ENCODE peak calls at places on chromosomes 16 and 17, in five cellular contexts. One of them, this sample, is unnamed.

GRCh38 chr17:68368387-68368786 is 77.1 kb downstream of the ARSG start:
- DNase-seq in CD4-positive, CD25-positive, alpha-beta regulatory T cell: no peak
- DNase-seq in EL: no peak
- DNase-seq in activated naive CD8-positive, alpha-beta T cell treated with anti-CD3 and anti-CD28 coated beads, Interleukin-2, amount 50 U/mL, for 24 hours: no peak
- DNase-seq in psoas muscle: peak
- DNase-seq in this sample: no peak

GRCh38 chr17:2435181-2435741 is 34.4 kb upstream of the MNT start:
- DNase-seq in EL: no peak
- DNase-seq in psoas muscle: no peak
- DNase-seq in activated naive CD8-positive, alpha-beta T cell treated with anti-CD3 and anti-CD28 coated beads, Interleukin-2, amount 50 U/mL, for 24 hours: no peak
- DNase-seq in CD4-positive, CD25-positive, alpha-beta regulatory T cell: no peak
- DNase-seq in this sample: peak

GRCh38 chr17:65531508-65532431 is 29.7 kb downstream of the AXIN2 start:
- DNase-seq in activated naive CD8-positive, alpha-beta T cell treated with anti-CD3 and anti-CD28 coated beads, Interleukin-2, amount 50 U/mL, for 24 hours: no peak
- DNase-seq in psoas muscle: peak
- DNase-seq in CD4-positive, CD25-positive, alpha-beta regulatory T cell: no peak
- DNase-seq in EL: peak
- DNase-seq in this sample: no peak

GRCh38 chr17:11554042-11554441 is 44.2 kb upstream of the DNAH9 start:
- DNase-seq in CD4-positive, CD25-positive, alpha-beta regulatory T cell: no peak
- DNase-seq in EL: no peak
- DNase-seq in activated naive CD8-positive, alpha-beta T cell treated with anti-CD3 and anti-CD28 coated beads, Interleukin-2, amount 50 U/mL, for 24 hours: no peak
- DNase-seq in psoas muscle: no peak
- DNase-seq in this sample: no peak

GRCh38 chr16:68696514-68696913 is 40.6 kb upstream of the CDH1 start:
- DNase-seq in activated naive CD8-positive, alpha-beta T cell treated with anti-CD3 and anti-CD28 coated beads, Interleukin-2, amount 50 U/mL, for 24 hours: no peak
- DNase-seq in EL: no peak
- DNase-seq in CD4-positive, CD25-positive, alpha-beta regulatory T cell: no peak
- DNase-seq in psoas muscle: no peak
- DNase-seq in this sample: no peak

GRCh38 chr16:3599121-3599520 is 12.3 kb downstream of the SLX4 start:
- DNase-seq in CD4-positive, CD25-positive, alpha-beta regulatory T cell: no peak
- DNase-seq in EL: no peak
- DNase-seq in activated naive CD8-positive, alpha-beta T cell treated with anti-CD3 and anti-CD28 coated beads, Interleukin-2, amount 50 U/mL, for 24 hours: no peak
- DNase-seq in psoas muscle: no peak
- DNase-seq in this sample: no peak

GRCh38 chr17:49949634-49950033 is 19.4 kb upstream of the DLX4 start:
- DNase-seq in psoas muscle: no peak
- DNase-seq in EL: no peak
- DNase-seq in CD4-positive, CD25-positive, alpha-beta regulatory T cell: no peak
- DNase-seq in activated naive CD8-positive, alpha-beta T cell treated with anti-CD3 and anti-CD28 coated beads, Interleukin-2, amount 50 U/mL, for 24 hours: no peak
- DNase-seq in this sample: no peak

GRCh38 chr16:3961449-3961849 is 80.9 kb upstream of the CREBBP start:
- DNase-seq in CD4-positive, CD25-positive, alpha-beta regulatory T cell: no peak
- DNase-seq in EL: peak
- DNase-seq in psoas muscle: peak
- DNase-seq in activated naive CD8-positive, alpha-beta T cell treated with anti-CD3 and anti-CD28 coated beads, Interleukin-2, amount 50 U/mL, for 24 hours: no peak
- DNase-seq in this sample: no peak

GRCh38 chr16:8945626-8946296 is 17.9 kb downstream of the USP7 start:
- DNase-seq in psoas muscle: no peak
- DNase-seq in CD4-positive, CD25-positive, alpha-beta regulatory T cell: no peak
- DNase-seq in EL: no peak
- DNase-seq in activated naive CD8-positive, alpha-beta T cell treated with anti-CD3 and anti-CD28 coated beads, Interleukin-2, amount 50 U/mL, for 24 hours: no peak
- DNase-seq in this sample: no peak

GRCh38 chr16:81327483-81328196 is 12.9 kb downstream of the GAN start:
- DNase-seq in psoas muscle: no peak
- DNase-seq in EL: no peak
- DNase-seq in CD4-positive, CD25-positive, alpha-beta regulatory T cell: no peak
- DNase-seq in activated naive CD8-positive, alpha-beta T cell treated with anti-CD3 and anti-CD28 coated beads, Interleukin-2, amount 50 U/mL, for 24 hours: no peak
- DNase-seq in this sample: no peak

GRCh38 chr16:64339052-64339770 is 782.7 kb downstream of the CDH11 start:
- DNase-seq in activated naive CD8-positive, alpha-beta T cell treated with anti-CD3 and anti-CD28 coated beads, Interleukin-2, amount 50 U/mL, for 24 hours: no peak
- DNase-seq in CD4-positive, CD25-positive, alpha-beta regulatory T cell: no peak
- DNase-seq in psoas muscle: no peak
- DNase-seq in EL: peak
- DNase-seq in this sample: no peak

GRCh38 chr17:57541472-57542394 is 203.4 kb downstream of the CCDC182 start:
- DNase-seq in CD4-positive, CD25-positive, alpha-beta regulatory T cell: no peak
- DNase-seq in psoas muscle: peak
- DNase-seq in activated naive CD8-positive, alpha-beta T cell treated with anti-CD3 and anti-CD28 coated beads, Interleukin-2, amount 50 U/mL, for 24 hours: no peak
- DNase-seq in EL: peak
- DNase-seq in this sample: peak

GRCh38 chr16:5428932-5429331 is 331.3 kb upstream of the EEF2KMT start:
- DNase-seq in activated naive CD8-positive, alpha-beta T cell treated with anti-CD3 and anti-CD28 coated beads, Interleukin-2, amount 50 U/mL, for 24 hours: no peak
- DNase-seq in EL: no peak
- DNase-seq in psoas muscle: no peak
- DNase-seq in CD4-positive, CD25-positive, alpha-beta regulatory T cell: no peak
- DNase-seq in this sample: no peak

GRCh38 chr17:74192950-74193781 is 10.3 kb upstream of the RPL38 start:
- DNase-seq in CD4-positive, CD25-positive, alpha-beta regulatory T cell: no peak
- DNase-seq in activated naive CD8-positive, alpha-beta T cell treated with anti-CD3 and anti-CD28 coated beads, Interleukin-2, amount 50 U/mL, for 24 hours: no peak
- DNase-seq in EL: no peak
- DNase-seq in psoas muscle: peak
- DNase-seq in this sample: no peak

GRCh38 chr17:40061532-40062038 is 1.2 kb upstream of the THRA start:
- DNase-seq in CD4-positive, CD25-positive, alpha-beta regulatory T cell: no peak
- DNase-seq in psoas muscle: no peak
- DNase-seq in activated naive CD8-positive, alpha-beta T cell treated with anti-CD3 and anti-CD28 coated beads, Interleukin-2, amount 50 U/mL, for 24 hours: no peak
- DNase-seq in EL: no peak
- DNase-seq in this sample: no peak

GRCh38 chr16:3915438-3916250 is 35.1 kb upstream of the CREBBP start:
- DNase-seq in activated naive CD8-positive, alpha-beta T cell treated with anti-CD3 and anti-CD28 coated beads, Interleukin-2, amount 50 U/mL, for 24 hours: no peak
- DNase-seq in EL: no peak
- DNase-seq in psoas muscle: no peak
- DNase-seq in CD4-positive, CD25-positive, alpha-beta regulatory T cell: no peak
- DNase-seq in this sample: no peak

GRCh38 chr17:15123593-15124590 is 141.2 kb downstream of the PMP22 start:
- DNase-seq in EL: peak
- DNase-seq in activated naive CD8-positive, alpha-beta T cell treated with anti-CD3 and anti-CD28 coated beads, Interleukin-2, amount 50 U/mL, for 24 hours: no peak
- DNase-seq in psoas muscle: no peak
- DNase-seq in CD4-positive, CD25-positive, alpha-beta regulatory T cell: no peak
- DNase-seq in this sample: no peak

GRCh38 chr17:8226536-8227237 is 16.3 kb upstream of the AURKB start:
- DNase-seq in psoas muscle: peak
- DNase-seq in CD4-positive, CD25-positive, alpha-beta regulatory T cell: no peak
- DNase-seq in EL: peak
- DNase-seq in activated naive CD8-positive, alpha-beta T cell treated with anti-CD3 and anti-CD28 coated beads, Interleukin-2, amount 50 U/mL, for 24 hours: peak
- DNase-seq in this sample: peak

GRCh38 chr17:56834380-56835258 is 668 bp downstream of the DGKE start:
- DNase-seq in psoas muscle: peak
- DNase-seq in activated naive CD8-positive, alpha-beta T cell treated with anti-CD3 and anti-CD28 coated beads, Interleukin-2, amount 50 U/mL, for 24 hours: peak
- DNase-seq in CD4-positive, CD25-positive, alpha-beta regulatory T cell: peak
- DNase-seq in EL: peak
- DNase-seq in this sample: peak

GRCh38 chr16:11232852-11233726 is 22.9 kb downstream of the SOCS1 start:
- DNase-seq in CD4-positive, CD25-positive, alpha-beta regulatory T cell: peak
- DNase-seq in EL: no peak
- DNase-seq in activated naive CD8-positive, alpha-beta T cell treated with anti-CD3 and anti-CD28 coated beads, Interleukin-2, amount 50 U/mL, for 24 hours: peak
- DNase-seq in psoas muscle: peak
- DNase-seq in this sample: peak

GRCh38 chr17:61809816-61810392 is 53.4 kb downstream of the BRIP1 start:
- DNase-seq in activated naive CD8-positive, alpha-beta T cell treated with anti-CD3 and anti-CD28 coated beads, Interleukin-2, amount 50 U/mL, for 24 hours: no peak
- DNase-seq in psoas muscle: no peak
- DNase-seq in CD4-positive, CD25-positive, alpha-beta regulatory T cell: no peak
- DNase-seq in EL: peak
- DNase-seq in this sample: no peak

GRCh38 chr16:57663917-57664661 is 4.0 kb upstream of the ADGRG3 start:
- DNase-seq in psoas muscle: no peak
- DNase-seq in activated naive CD8-positive, alpha-beta T cell treated with anti-CD3 and anti-CD28 coated beads, Interleukin-2, amount 50 U/mL, for 24 hours: no peak
- DNase-seq in CD4-positive, CD25-positive, alpha-beta regulatory T cell: no peak
- DNase-seq in EL: no peak
- DNase-seq in this sample: no peak

GRCh38 chr17:7717756-7718350 is 309 bp downstream of the DNAH2 start:
- DNase-seq in psoas muscle: no peak
- DNase-seq in CD4-positive, CD25-positive, alpha-beta regulatory T cell: no peak
- DNase-seq in activated naive CD8-positive, alpha-beta T cell treated with anti-CD3 and anti-CD28 coated beads, Interleukin-2, amount 50 U/mL, for 24 hours: no peak
- DNase-seq in EL: no peak
- DNase-seq in this sample: no peak

GRCh38 chr17:64406321-64407200 is 15.9 kb upstream of the PECAM1 start:
- DNase-seq in CD4-positive, CD25-positive, alpha-beta regulatory T cell: no peak
- DNase-seq in EL: no peak
- DNase-seq in activated naive CD8-positive, alpha-beta T cell treated with anti-CD3 and anti-CD28 coated beads, Interleukin-2, amount 50 U/mL, for 24 hours: no peak
- DNase-seq in psoas muscle: no peak
- DNase-seq in this sample: peak

GRCh38 chr16:3645504-3646347 is 8.8 kb upstream of the DNASE1 start:
- DNase-seq in CD4-positive, CD25-positive, alpha-beta regulatory T cell: no peak
- DNase-seq in EL: no peak
- DNase-seq in activated naive CD8-positive, alpha-beta T cell treated with anti-CD3 and anti-CD28 coated beads, Interleukin-2, amount 50 U/mL, for 24 hours: no peak
- DNase-seq in psoas muscle: no peak
- DNase-seq in this sample: no peak

GRCh38 chr16:1470543-1471251 is 4.1 kb downstream of the CLCN7 start:
- DNase-seq in activated naive CD8-positive, alpha-beta T cell treated with anti-CD3 and anti-CD28 coated beads, Interleukin-2, amount 50 U/mL, for 24 hours: no peak
- DNase-seq in EL: peak
- DNase-seq in psoas muscle: no peak
- DNase-seq in CD4-positive, CD25-positive, alpha-beta regulatory T cell: no peak
- DNase-seq in this sample: peak

GRCh38 chr17:44940321-44940720 is 7.3 kb downstream of the KIF18B start:
- DNase-seq in CD4-positive, CD25-positive, alpha-beta regulatory T cell: no peak
- DNase-seq in activated naive CD8-positive, alpha-beta T cell treated with anti-CD3 and anti-CD28 coated beads, Interleukin-2, amount 50 U/mL, for 24 hours: no peak
- DNase-seq in EL: peak
- DNase-seq in psoas muscle: no peak
- DNase-seq in this sample: no peak

GRCh38 chr17:2482218-2482617 is 29.5 kb downstream of the METTL16 start:
- DNase-seq in activated naive CD8-positive, alpha-beta T cell treated with anti-CD3 and anti-CD28 coated beads, Interleukin-2, amount 50 U/mL, for 24 hours: no peak
- DNase-seq in psoas muscle: no peak
- DNase-seq in CD4-positive, CD25-positive, alpha-beta regulatory T cell: no peak
- DNase-seq in EL: no peak
- DNase-seq in this sample: no peak

GRCh38 chr17:49214665-49215360 is 4.3 kb downstream of the ABI3 start:
- DNase-seq in EL: no peak
- DNase-seq in CD4-positive, CD25-positive, alpha-beta regulatory T cell: no peak
- DNase-seq in activated naive CD8-positive, alpha-beta T cell treated with anti-CD3 and anti-CD28 coated beads, Interleukin-2, amount 50 U/mL, for 24 hours: peak
- DNase-seq in psoas muscle: no peak
- DNase-seq in this sample: no peak